ENCODE peak calls at places on chromosomes 13 and 19, in seven cellular contexts. Z, B, Q, N, V, G and M are unnamed samples.

GRCh38 chr19:8575467-8575997 is 1.7 kb downstream of the MYO1F start:
- DNase-seq in Z (no peak), B (no peak), Q (no peak), N (peak), V (peak), G (no peak), M (no peak)

GRCh38 chr13:113224486-113224885 is 15.1 kb downstream of the CUL4A start:
- DNase-seq in Z (no peak), B (no peak), Q (no peak), N (no peak), V (no peak), G (no peak), M (no peak)

GRCh38 chr19:3785464-3785937 is 680 bp downstream of the MATK start:
- DNase-seq in Z (no peak), B (no peak), Q (no peak), N (no peak), V (peak), G (no peak), M (no peak)

GRCh38 chr19:17985037-17985818 is 18.3 kb downstream of the KCNN1 start:
- DNase-seq in Z (no peak), B (no peak), Q (no peak), N (no peak), V (no peak), G (no peak), M (no peak)

GRCh38 chr13:100633461-100633860 is 41.1 kb downstream of the TMTC4 start:
- DNase-seq in Z (no peak), B (no peak), Q (no peak), N (peak), V (no peak), G (peak), M (no peak)

GRCh38 chr13:99895428-99895998 is 76.1 kb downstream of the ZIC5 start:
- DNase-seq in Z (no peak), B (no peak), Q (no peak), N (peak), V (peak), G (no peak), M (no peak)

GRCh38 chr13:91381371-91381770 is 17.1 kb upstream of the GPC5 start:
- DNase-seq in Z (no peak), B (no peak), Q (no peak), N (no peak), V (no peak), G (no peak), M (peak)

GRCh38 chr13:28499579-28499978 is 4.7 kb upstream of the FLT1 start:
- DNase-seq in Z (no peak), B (no peak), Q (no peak), N (peak), V (no peak), G (no peak), M (no peak)

GRCh38 chr19:6267552-6268381 is 12.0 kb downstream of the MLLT1 start:
- DNase-seq in Z (no peak), B (no peak), Q (no peak), N (no peak), V (no peak), G (no peak), M (no peak)

GRCh38 chr19:4088975-4089374 is 22.3 kb upstream of the ZBTB7A start:
- DNase-seq in Z (no peak), B (no peak), Q (no peak), N (no peak), V (peak), G (no peak), M (no peak)

GRCh38 chr13:113448545-113448884 is 4.8 kb downstream of the ADPRHL1 start:
- DNase-seq in Z (no peak), B (peak), Q (no peak), N (no peak), V (no peak), G (no peak), M (no peak)

GRCh38 chr13:74024314-74024713 is 109.9 kb downstream of the KLF12 start:
- DNase-seq in Z (no peak), B (peak), Q (no peak), N (no peak), V (no peak), G (no peak), M (no peak)